ENCODE peak calls at places on chromosomes 2 and 18, in five cellular contexts. N is right atrium auricular region, T is GM23338, U is heart left ventricle, O is brain microvascular endothelial cell. R is an unnamed sample.

GRCh38 chr2:73870084-73870483 is 22.7 kb upstream of the ACTG2 start:
- DNase-seq in N (peak), T (no peak), U (no peak), O (peak), R (peak)

GRCh38 chr2:43848174-43848573 is 9.4 kb downstream of the ABCG8 start:
- DNase-seq in N (no peak), T (no peak), U (no peak), O (no peak), R (no peak)

GRCh38 chr2:118240276-118240675 is 152.0 kb downstream of the INSIG2 start:
- DNase-seq in N (no peak), T (no peak), U (no peak), O (no peak), R (no peak)

GRCh38 chr2:55014962-55015939 is 35.0 kb downstream of the RTN4 start:
- DNase-seq in N (no peak), T (peak), U (no peak), O (peak), R (no peak)

GRCh38 chr2:55420901-55421300 is 1.2 kb upstream of the CCDC88A start:
- DNase-seq in N (no peak), T (no peak), U (no peak), O (no peak), R (no peak)

GRCh38 chr2:209125291-209125690 is 298.6 kb upstream of the MAP2 start:
- DNase-seq in N (no peak), T (no peak), U (no peak), O (no peak), R (no peak)

GRCh38 chr2:213315168-213315876 is 31.1 kb downstream of the SPAG16 start:
- DNase-seq in N (no peak), T (no peak), U (no peak), O (no peak), R (no peak)

GRCh38 chr2:16626497-16626896 is 39.1 kb downstream of the CYRIA start:
- DNase-seq in N (peak), T (no peak), U (no peak), O (peak), R (no peak)

GRCh38 chr2:240205348-240205747 is 64.9 kb upstream of the OTOS start:
- DNase-seq in N (no peak), T (peak), U (peak), O (peak), R (no peak)

GRCh38 chr2:149076863-149077412 is 38.4 kb downstream of the LYPD6B start:
- DNase-seq in N (no peak), T (peak), U (no peak), O (no peak), R (no peak)

GRCh38 chr2:207767461-207768167 is 2.1 kb downstream of the FZD5 start:
- DNase-seq in N (no peak), T (peak), U (no peak), O (no peak), R (peak)

GRCh38 chr2:165794520-165794882 is 454 bp upstream of the GALNT3 start:
- DNase-seq in N (no peak), T (peak), U (peak), O (peak), R (no peak)

GRCh38 chr2:135256531-135257258 is 204.6 kb downstream of the RAB3GAP1 start:
- DNase-seq in N (no peak), T (peak), U (no peak), O (peak), R (no peak)

GRCh38 chr2:100291152-100291970 is 30.9 kb downstream of the LONRF2 start:
- DNase-seq in N (peak), T (no peak), U (no peak), O (peak), R (no peak)

GRCh38 chr2:110770696-110771425 is 38.5 kb downstream of the ACOXL start:
- DNase-seq in N (no peak), T (no peak), U (no peak), O (peak), R (no peak)

GRCh38 chr2:85786865-85787264 is 33.1 kb downstream of the ATOH8 start:
- DNase-seq in N (no peak), T (no peak), U (peak), O (no peak), R (no peak)

GRCh38 chr2:238790126-238790820 is 57.6 kb upstream of the TWIST2 start:
- DNase-seq in N (no peak), T (no peak), U (no peak), O (no peak), R (no peak)

GRCh38 chr2:240346753-240347372 is 88.6 kb upstream of the GPC1 start:
- DNase-seq in N (no peak), T (no peak), U (peak), O (no peak), R (no peak)

GRCh38 chr2:229206548-229206947 is 64.5 kb downstream of the PID1 start:
- DNase-seq in N (no peak), T (no peak), U (no peak), O (no peak), R (no peak)

GRCh38 chr2:20611077-20611843 is 39.6 kb downstream of the HS1BP3 start:
- DNase-seq in N (peak), T (peak), U (no peak), O (peak), R (peak)

GRCh38 chr2:95004702-95005101 is 20.8 kb upstream of the MAL start:
- DNase-seq in N (no peak), T (no peak), U (no peak), O (no peak), R (no peak)

DNA sequence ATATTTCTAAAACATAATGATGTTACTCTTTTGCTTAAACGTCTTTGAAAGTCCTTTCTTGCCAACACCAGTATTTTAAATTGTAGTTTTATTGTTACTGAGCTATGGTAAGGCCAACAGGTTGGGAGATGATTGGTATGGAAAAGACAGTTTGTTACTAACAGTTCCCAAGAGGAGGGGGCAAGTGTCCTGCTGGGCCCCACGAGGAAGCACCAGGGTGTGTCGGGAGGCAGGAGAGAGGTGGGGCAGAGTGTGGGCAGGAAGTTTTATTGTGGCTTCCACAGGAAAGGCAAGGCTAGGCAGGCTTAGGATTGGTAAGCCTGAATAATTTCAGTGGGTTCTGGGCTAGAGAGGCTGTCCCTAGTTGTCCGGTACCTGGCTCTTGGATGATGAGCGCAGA is 134.3 kb downstream of the SOCS6 start:
- DNase-seq in N (no peak), T (no peak), U (no peak), O (no peak), R (no peak)
- H3K27ac ChIP-seq in N (peak), T (no peak), U (no peak), O (no peak), R (no peak)

GRCh38 chr2:168706806-168707205 is 95.6 kb upstream of the NOSTRIN start:
- DNase-seq in N (no peak), T (no peak), U (no peak), O (no peak), R (no peak)
- TF ChIP-seq CTCF in N (no peak), T (no peak), U (no peak), O (no peak), R (no peak)

GRCh38 chr2:177692828-177693269 is 300.3 kb downstream of the AGPS start:
- DNase-seq in N (no peak), T (peak), U (no peak), O (no peak), R (no peak)

GRCh38 chr2:177691177-177691576 is 298.6 kb downstream of the AGPS start:
- DNase-seq in N (no peak), T (peak), U (no peak), O (no peak), R (no peak)

GRCh38 chr2:177692042-177692823 is 299.7 kb downstream of the AGPS start:
- DNase-seq in N (no peak), T (no peak), U (no peak), O (no peak), R (no peak)

GRCh38 chr2:177689623-177690022 is 297.1 kb downstream of the AGPS start:
- DNase-seq in N (no peak), T (no peak), U (no peak), O (no peak), R (no peak)

DNA sequence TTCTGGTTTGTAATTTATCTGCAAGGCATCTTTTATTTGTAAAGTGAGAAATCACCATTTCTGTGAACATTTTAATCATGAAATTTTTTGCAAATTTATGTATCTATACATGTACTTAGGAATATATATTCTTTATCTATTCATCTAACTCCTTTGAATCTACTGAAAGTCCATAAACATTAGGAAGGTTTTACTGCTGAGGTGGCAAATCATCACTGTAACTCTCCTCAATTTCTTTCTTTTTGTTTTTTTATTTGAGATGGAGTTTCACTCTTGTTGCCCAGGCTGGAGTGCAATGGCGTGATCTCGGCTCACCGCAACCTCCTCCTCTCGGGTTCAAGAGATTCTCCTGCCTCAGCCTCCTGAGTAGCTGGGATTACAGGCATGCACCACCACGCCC is 296.3 kb downstream of the AGPS start:
- DNase-seq in N (no peak), T (no peak), U (no peak), O (no peak), R (no peak)
- H3K27ac ChIP-seq in N (no peak), T (no peak), U (no peak), O (no peak), R (no peak)

DNA sequence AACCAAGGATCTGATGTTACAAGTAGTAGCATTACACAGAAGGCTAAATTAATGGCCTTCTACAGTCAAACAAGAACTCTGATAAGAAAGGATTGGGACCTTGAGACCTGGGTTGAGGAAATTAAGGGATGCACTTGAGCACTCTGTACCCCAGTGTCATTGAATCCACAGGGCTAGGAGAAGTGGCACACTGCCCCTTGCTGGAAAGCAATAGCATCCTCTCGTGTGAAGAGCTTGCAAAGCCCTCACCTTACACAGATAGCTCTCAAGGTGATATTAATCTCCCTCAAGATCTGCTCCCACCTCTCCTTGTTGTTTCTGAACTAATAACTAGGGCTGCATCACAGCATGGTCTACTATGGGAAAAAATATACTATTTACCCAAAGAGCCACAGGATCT is 26.5 kb upstream of the CHST9 start:
- DNase-seq in N (no peak), T (peak), U (no peak), O (no peak), R (no peak)
- TF ChIP-seq CTCF in N (no peak), T (peak), U (no peak), O (no peak), R (no peak)

DNA sequence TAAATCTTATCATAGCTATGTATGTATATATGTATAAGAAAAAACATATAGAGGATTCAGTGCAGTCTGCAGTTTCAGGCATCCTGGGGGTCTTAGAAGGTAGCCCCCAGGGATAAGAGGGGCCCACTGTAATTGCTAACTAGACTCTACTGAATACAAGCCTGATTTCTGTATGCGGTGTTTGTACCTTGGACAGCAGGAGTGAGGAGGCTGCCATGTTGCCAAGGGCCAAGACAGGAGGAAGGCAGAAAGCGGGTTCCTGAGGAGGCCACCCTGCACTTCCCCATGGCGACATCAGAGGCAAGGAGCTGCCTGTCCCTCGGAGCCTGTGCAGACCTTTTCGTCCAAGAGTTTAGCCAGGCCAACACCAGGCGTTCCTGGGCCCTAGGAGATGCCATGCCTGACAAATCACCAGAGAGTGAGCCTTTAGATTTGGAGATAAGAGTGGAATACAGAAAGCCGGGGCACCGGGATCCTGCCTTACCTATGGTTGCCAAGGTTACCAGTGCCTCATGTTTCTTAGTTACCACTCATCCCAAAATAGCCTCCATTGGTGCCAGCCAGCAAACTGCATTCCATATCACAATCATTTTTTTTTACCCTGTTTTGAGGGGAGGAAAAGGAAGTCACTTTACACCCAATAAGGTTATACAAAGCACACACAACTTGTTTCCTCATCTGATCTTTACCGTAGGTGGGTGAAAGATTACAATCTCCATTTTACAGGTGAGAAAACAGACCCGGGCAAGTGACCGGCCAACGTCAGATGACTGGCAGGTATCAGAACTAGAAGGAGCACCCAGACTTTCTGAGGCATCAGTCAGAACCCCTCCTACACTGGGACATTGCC is 48.1 kb upstream of the PDIA6 start:
- DNase-seq in N (no peak), T (no peak), U (no peak), O (no peak), R (no peak)
- H3K27ac ChIP-seq in N (peak), T (no peak), U (peak), O (no peak), R (no peak)

DNA sequence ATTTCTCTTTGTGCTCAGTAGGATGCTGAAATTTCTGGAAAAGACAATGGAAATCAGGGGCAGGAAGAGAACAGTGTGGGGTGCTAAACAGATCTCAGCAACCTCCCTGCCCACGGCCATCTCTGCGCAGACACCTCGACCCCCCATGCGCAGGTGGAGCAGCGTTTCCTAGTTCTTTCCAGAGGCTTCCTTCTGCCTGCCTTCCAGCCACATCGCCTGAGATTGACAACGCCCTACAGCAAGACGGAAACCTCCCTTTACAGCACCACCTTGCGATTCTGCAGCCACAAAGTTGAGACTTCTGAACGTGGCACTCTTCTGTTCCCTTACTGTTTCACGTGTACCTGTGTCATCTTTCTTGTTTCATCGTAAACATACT is 31.4 kb upstream of the CASP8 start:
- DNase-seq in N (no peak), T (no peak), U (no peak), O (no peak), R (no peak)
- TF ChIP-seq CTCF in N (no peak), T (no peak), U (no peak), O (no peak), R (no peak)

DNA sequence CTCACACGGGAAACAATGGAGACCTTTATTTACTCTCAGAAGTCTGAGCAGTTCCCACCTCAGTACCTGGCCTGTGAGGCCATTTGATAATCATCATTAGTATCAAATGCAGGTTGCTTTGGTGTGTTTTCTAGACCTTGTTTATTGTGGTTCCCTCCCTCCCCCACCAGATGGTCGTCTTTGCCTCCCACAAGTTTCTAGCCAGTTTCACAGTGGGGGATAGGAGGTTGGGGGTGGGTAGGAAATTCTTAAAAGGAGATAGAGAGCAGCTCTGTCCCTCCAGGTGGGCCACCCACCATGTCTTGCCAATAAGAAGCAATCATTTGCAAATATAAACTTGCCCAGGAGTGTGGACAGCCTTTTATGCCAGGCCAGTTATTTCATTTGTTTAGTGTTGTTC is 31.3 kb downstream of the SETBP1 start:
- DNase-seq in N (no peak), T (peak), U (no peak), O (no peak), R (no peak)
- H3K27ac ChIP-seq in N (no peak), T (no peak), U (no peak), O (no peak), R (no peak)

GRCh38 chr2:120779781-120780283 is 44.2 kb downstream of the GLI2 start:
- DNase-seq in N (no peak), T (peak), U (no peak), O (peak), R (no peak)
- TF ChIP-seq CTCF in N (no peak), T (peak), U (no peak), O (peak), R (no peak)

GRCh38 chr2:190535586-190535985 is 1.1 kb upstream of the NEMP2 start:
- DNase-seq in N (no peak), T (no peak), U (no peak), O (no peak), R (no peak)
- H3K27ac ChIP-seq in N (peak), T (no peak), U (peak), O (no peak), R (peak)

GRCh38 chr2:97774425-97774824 is 61.0 kb downstream of the ZAP70 start:
- DNase-seq in N (no peak), T (peak), U (no peak), O (peak), R (no peak)
- TF ChIP-seq CTCF in N (no peak), T (peak), U (no peak), O (peak), R (no peak)

R was measured in coronary artery.